ENCODE peak calls at places on chromosomes 5 and 9, in six cellular contexts. One of them, this sample, is unnamed.

GRCh38 chr5:108681079-108681921 is 66.4 kb upstream of the FER start:
- DNase-seq in brain microvascular endothelial cell: peak
- DNase-seq in heart right ventricle: no peak
- DNase-seq in left lung: no peak
- DNase-seq in endothelial cell: peak
- DNase-seq in MCF 10A: peak
- DNase-seq in this sample: peak

GRCh38 chr9:137365056-137365455 is 57.9 kb downstream of the EXD3 start:
- DNase-seq in brain microvascular endothelial cell: no peak
- DNase-seq in endothelial cell: no peak
- DNase-seq in heart right ventricle: no peak
- DNase-seq in MCF 10A: no peak
- DNase-seq in left lung: no peak
- DNase-seq in this sample: no peak

GRCh38 chr9:79020266-79020665 is 551.5 kb upstream of the TLE4 start:
- DNase-seq in brain microvascular endothelial cell: no peak
- DNase-seq in MCF 10A: no peak
- DNase-seq in endothelial cell: no peak
- DNase-seq in heart right ventricle: no peak
- DNase-seq in left lung: no peak
- DNase-seq in this sample: no peak

GRCh38 chr5:179371681-179372675 is 26.7 kb upstream of the ADAMTS2 start:
- DNase-seq in left lung: no peak
- DNase-seq in MCF 10A: no peak
- DNase-seq in brain microvascular endothelial cell: no peak
- DNase-seq in heart right ventricle: no peak
- DNase-seq in endothelial cell: no peak
- DNase-seq in this sample: no peak

GRCh38 chr5:57862471-57863282 is 380.1 kb upstream of the ACTBL2 start:
- DNase-seq in brain microvascular endothelial cell: peak
- DNase-seq in heart right ventricle: no peak
- DNase-seq in endothelial cell: no peak
- DNase-seq in MCF 10A: peak
- DNase-seq in left lung: no peak
- DNase-seq in this sample: no peak

GRCh38 chr5:133854554-133854953 is 113.9 kb downstream of the C5orf15 start:
- DNase-seq in endothelial cell: no peak
- DNase-seq in heart right ventricle: no peak
- DNase-seq in MCF 10A: no peak
- DNase-seq in brain microvascular endothelial cell: no peak
- DNase-seq in left lung: no peak
- DNase-seq in this sample: no peak

GRCh38 chr5:136012041-136012804 is 16.6 kb upstream of the TGFBI start:
- DNase-seq in brain microvascular endothelial cell: no peak
- DNase-seq in MCF 10A: peak
- DNase-seq in left lung: no peak
- DNase-seq in heart right ventricle: no peak
- DNase-seq in endothelial cell: no peak
- DNase-seq in this sample: no peak

GRCh38 chr9:88092699-88093359 is 45.4 kb downstream of the SPATA31C2 start:
- DNase-seq in left lung: peak
- DNase-seq in heart right ventricle: no peak
- DNase-seq in brain microvascular endothelial cell: no peak
- DNase-seq in MCF 10A: no peak
- DNase-seq in endothelial cell: peak
- DNase-seq in this sample: no peak

GRCh38 chr9:134186471-134187109 is 22.2 kb upstream of the RNU6ATAC start:
- DNase-seq in left lung: peak
- DNase-seq in endothelial cell: no peak
- DNase-seq in heart right ventricle: no peak
- DNase-seq in brain microvascular endothelial cell: no peak
- DNase-seq in MCF 10A: no peak
- DNase-seq in this sample: no peak

GRCh38 chr9:91395106-91395552 is 28.5 kb downstream of the NFIL3 start:
- DNase-seq in brain microvascular endothelial cell: peak
- DNase-seq in left lung: no peak
- DNase-seq in heart right ventricle: no peak
- DNase-seq in endothelial cell: no peak
- DNase-seq in MCF 10A: peak
- DNase-seq in this sample: no peak

GRCh38 chr5:105101597-105101996 is 1539.0 kb upstream of the NUDT12 start:
- DNase-seq in left lung: no peak
- DNase-seq in brain microvascular endothelial cell: peak
- DNase-seq in endothelial cell: no peak
- DNase-seq in MCF 10A: peak
- DNase-seq in heart right ventricle: no peak
- DNase-seq in this sample: no peak

GRCh38 chr9:82991684-82992083 is 71.3 kb downstream of the RASEF start:
- DNase-seq in endothelial cell: no peak
- DNase-seq in MCF 10A: no peak
- DNase-seq in brain microvascular endothelial cell: peak
- DNase-seq in heart right ventricle: no peak
- DNase-seq in left lung: no peak
- DNase-seq in this sample: no peak

GRCh38 chr5:52564594-52564993 is 223.1 kb upstream of the ITGA1 start:
- DNase-seq in endothelial cell: no peak
- DNase-seq in brain microvascular endothelial cell: no peak
- DNase-seq in left lung: no peak
- DNase-seq in MCF 10A: no peak
- DNase-seq in heart right ventricle: no peak
- DNase-seq in this sample: no peak

GRCh38 chr9:34123682-34124081 is 2.8 kb downstream of the DCAF12 start:
- DNase-seq in endothelial cell: no peak
- DNase-seq in left lung: no peak
- DNase-seq in brain microvascular endothelial cell: no peak
- DNase-seq in MCF 10A: no peak
- DNase-seq in heart right ventricle: no peak
- DNase-seq in this sample: peak

GRCh38 chr5:61811052-61811451 is 479.0 kb downstream of the ZSWIM6 start:
- DNase-seq in heart right ventricle: no peak
- DNase-seq in endothelial cell: no peak
- DNase-seq in left lung: no peak
- DNase-seq in brain microvascular endothelial cell: no peak
- DNase-seq in MCF 10A: no peak
- DNase-seq in this sample: no peak

GRCh38 chr9:137046094-137046787 is at the start of gene NPDC1:
- DNase-seq in heart right ventricle: peak
- DNase-seq in endothelial cell: peak
- DNase-seq in brain microvascular endothelial cell: peak
- DNase-seq in left lung: peak
- DNase-seq in MCF 10A: peak
- DNase-seq in this sample: peak

GRCh38 chr9:76716270-76716669 is 48.0 kb upstream of the PCA3 start:
- DNase-seq in endothelial cell: no peak
- DNase-seq in left lung: no peak
- DNase-seq in heart right ventricle: no peak
- DNase-seq in MCF 10A: peak
- DNase-seq in brain microvascular endothelial cell: no peak
- DNase-seq in this sample: no peak

GRCh38 chr5:81779125-81779934 is 28.4 kb upstream of the SSBP2 start:
- DNase-seq in heart right ventricle: peak
- DNase-seq in left lung: peak
- DNase-seq in brain microvascular endothelial cell: no peak
- DNase-seq in endothelial cell: no peak
- DNase-seq in MCF 10A: peak
- DNase-seq in this sample: peak

GRCh38 chr5:113050606-113051391 is 74.2 kb downstream of the DCP2 start:
- DNase-seq in MCF 10A: peak
- DNase-seq in heart right ventricle: no peak
- DNase-seq in brain microvascular endothelial cell: peak
- DNase-seq in endothelial cell: no peak
- DNase-seq in left lung: no peak
- DNase-seq in this sample: no peak

GRCh38 chr5:16656561-16657191 is 39.9 kb upstream of the RETREG1 start:
- DNase-seq in brain microvascular endothelial cell: no peak
- DNase-seq in MCF 10A: peak
- DNase-seq in endothelial cell: no peak
- DNase-seq in left lung: no peak
- DNase-seq in heart right ventricle: no peak
- DNase-seq in this sample: no peak

GRCh38 chr5:1792842-1793266 is 6.8 kb downstream of the MRPL36 start:
- DNase-seq in endothelial cell: no peak
- DNase-seq in left lung: no peak
- DNase-seq in MCF 10A: peak
- DNase-seq in brain microvascular endothelial cell: peak
- DNase-seq in heart right ventricle: no peak
- DNase-seq in this sample: peak

GRCh38 chr9:134321571-134321930 is 4.7 kb upstream of the RXRA start:
- DNase-seq in MCF 10A: no peak
- DNase-seq in left lung: peak
- DNase-seq in endothelial cell: no peak
- DNase-seq in brain microvascular endothelial cell: no peak
- DNase-seq in heart right ventricle: no peak
- DNase-seq in this sample: no peak

GRCh38 chr9:91711755-91712591 is 238.1 kb downstream of the ROR2 start:
- DNase-seq in brain microvascular endothelial cell: no peak
- DNase-seq in left lung: no peak
- DNase-seq in endothelial cell: no peak
- DNase-seq in heart right ventricle: no peak
- DNase-seq in MCF 10A: no peak
- DNase-seq in this sample: peak

GRCh38 chr5:59207416-59207815 is 624.5 kb downstream of the RAB3C start:
- DNase-seq in MCF 10A: no peak
- DNase-seq in left lung: no peak
- DNase-seq in endothelial cell: no peak
- DNase-seq in heart right ventricle: no peak
- DNase-seq in brain microvascular endothelial cell: no peak
- DNase-seq in this sample: no peak

GRCh38 chr5:168793844-168794837 is 215.0 kb upstream of the PANK3 start:
- DNase-seq in brain microvascular endothelial cell: peak
- DNase-seq in endothelial cell: no peak
- DNase-seq in heart right ventricle: no peak
- DNase-seq in left lung: no peak
- DNase-seq in MCF 10A: peak
- DNase-seq in this sample: no peak

GRCh38 chr5:11903614-11904269 is 504 bp downstream of the CTNND2 start:
- DNase-seq in brain microvascular endothelial cell: no peak
- DNase-seq in heart right ventricle: peak
- DNase-seq in MCF 10A: peak
- DNase-seq in left lung: peak
- DNase-seq in endothelial cell: peak
- DNase-seq in this sample: peak
- TF ChIP-seq CTCF in brain microvascular endothelial cell: no peak
- TF ChIP-seq CTCF in heart right ventricle: no peak
- TF ChIP-seq CTCF in MCF 10A: no peak
- TF ChIP-seq CTCF in left lung: no peak
- TF ChIP-seq CTCF in endothelial cell: peak
- TF ChIP-seq CTCF in this sample: no peak

DNA sequence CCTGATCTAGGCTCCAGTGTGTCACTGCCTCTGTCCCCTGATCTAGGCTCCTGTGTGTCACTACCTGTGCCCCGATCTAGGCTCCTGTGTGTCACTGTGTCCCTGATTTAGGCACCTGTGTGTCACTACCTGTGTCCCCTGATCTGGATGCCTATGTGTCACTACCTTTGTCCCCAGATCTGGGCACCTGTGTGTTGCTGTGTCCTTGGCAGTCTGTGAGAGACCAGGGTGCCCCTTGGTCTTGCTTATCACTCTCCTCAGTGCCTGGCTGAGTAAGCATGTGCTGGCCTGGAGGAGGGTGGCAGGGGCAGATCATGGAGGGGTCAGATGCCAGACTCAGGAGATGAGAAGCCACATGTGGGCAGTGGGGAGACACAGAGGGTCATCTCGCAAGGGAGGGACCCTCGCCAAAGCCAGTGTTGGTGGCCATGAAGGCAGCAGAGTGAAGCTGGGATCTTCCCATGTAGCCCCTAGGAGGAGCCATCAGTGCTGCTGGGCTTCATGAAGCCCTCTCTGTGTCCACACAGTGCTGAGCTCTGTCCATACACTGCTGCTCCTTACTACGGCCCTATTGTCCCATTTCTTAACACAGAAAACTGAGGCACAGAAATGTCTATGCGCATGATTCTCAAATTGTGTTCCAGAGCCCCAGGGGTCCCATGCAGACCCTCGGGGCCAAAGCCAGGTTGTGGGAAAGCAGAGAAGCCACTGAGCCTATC is 15.5 kb downstream of the OLFML2A start:
- DNase-seq in endothelial cell: no peak
- DNase-seq in left lung: no peak
- DNase-seq in heart right ventricle: no peak
- DNase-seq in MCF 10A: no peak
- DNase-seq in brain microvascular endothelial cell: no peak
- DNase-seq in this sample: no peak
- TF ChIP-seq CTCF in endothelial cell: no peak
- TF ChIP-seq CTCF in left lung: no peak
- TF ChIP-seq CTCF in heart right ventricle: no peak
- TF ChIP-seq CTCF in MCF 10A: no peak
- TF ChIP-seq CTCF in brain microvascular endothelial cell: peak
- TF ChIP-seq CTCF in this sample: no peak

DNA sequence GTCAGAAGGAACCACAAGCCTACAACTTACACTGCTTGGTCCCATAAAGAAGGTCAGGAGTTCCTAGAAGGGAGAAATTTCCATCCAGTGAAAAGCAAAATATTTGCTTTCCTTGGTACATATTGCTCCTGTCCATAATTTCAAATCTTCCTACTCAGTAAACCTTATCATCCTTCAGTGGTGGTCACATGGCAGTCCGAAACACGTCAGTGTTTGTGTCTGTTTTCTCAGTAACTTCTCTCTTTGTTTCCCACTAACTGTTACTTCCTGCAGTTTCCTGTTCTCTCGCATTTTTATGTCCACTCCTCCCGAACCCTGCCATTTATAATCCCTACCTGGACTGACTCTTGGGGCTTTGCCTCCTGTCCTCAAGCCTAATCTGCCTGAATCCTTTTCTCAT is 129.1 kb downstream of the FANCC start:
- DNase-seq in endothelial cell: no peak
- DNase-seq in left lung: no peak
- DNase-seq in brain microvascular endothelial cell: peak
- DNase-seq in MCF 10A: no peak
- DNase-seq in heart right ventricle: no peak
- DNase-seq in this sample: no peak
- TF ChIP-seq CTCF in endothelial cell: no peak
- TF ChIP-seq CTCF in left lung: no peak
- TF ChIP-seq CTCF in brain microvascular endothelial cell: no peak
- TF ChIP-seq CTCF in MCF 10A: no peak
- TF ChIP-seq CTCF in heart right ventricle: no peak
- TF ChIP-seq CTCF in this sample: no peak

DNA sequence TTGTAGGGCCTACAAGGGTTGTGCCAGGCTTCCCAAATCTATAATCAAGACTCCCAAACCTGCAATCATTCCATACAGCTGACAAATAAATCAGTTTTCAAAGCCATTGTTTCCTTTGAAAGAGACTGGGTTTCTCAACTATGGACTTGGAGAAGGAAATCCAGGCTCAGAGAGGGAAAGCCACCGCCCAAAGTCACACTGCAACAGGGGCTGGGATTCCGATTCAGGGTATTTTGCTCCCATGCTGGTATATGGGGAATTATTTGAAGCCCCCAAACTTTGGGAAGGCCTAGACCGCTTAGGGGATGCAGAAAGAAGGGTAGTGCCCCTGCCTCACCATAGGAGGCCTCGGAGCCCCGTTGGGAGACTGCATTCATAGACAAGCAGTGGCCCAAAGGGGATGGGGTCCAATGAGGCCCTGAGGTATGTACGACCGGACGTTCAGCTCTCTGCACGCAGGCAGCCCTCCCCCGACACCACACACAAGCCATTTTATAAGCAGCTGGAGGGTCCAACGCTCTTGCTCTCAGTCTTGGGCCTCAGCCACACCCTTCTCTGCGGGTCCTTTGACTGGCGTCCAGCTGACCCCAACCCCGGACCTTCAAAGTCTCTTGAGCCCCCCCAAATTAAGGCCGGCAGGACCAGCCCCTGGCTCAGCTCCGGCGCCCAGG is 712 bp downstream of the ANXA6 start:
- DNase-seq in left lung: no peak
- DNase-seq in brain microvascular endothelial cell: no peak
- DNase-seq in MCF 10A: no peak
- DNase-seq in endothelial cell: peak
- DNase-seq in heart right ventricle: no peak
- DNase-seq in this sample: peak
- TF ChIP-seq CTCF in left lung: no peak
- TF ChIP-seq CTCF in brain microvascular endothelial cell: no peak
- TF ChIP-seq CTCF in MCF 10A: no peak
- TF ChIP-seq CTCF in endothelial cell: no peak
- TF ChIP-seq CTCF in heart right ventricle: no peak
- TF ChIP-seq CTCF in this sample: no peak

This sample was measured in GM10248.